ENCODE peak calls at places on chromosomes 12 and 14, in eight cellular contexts. R, U, V, Y, L, E, X and J are unnamed samples.

GRCh38 chr14:61547186-61548121 is 147.9 kb upstream of the HIF1A start:
- DNase-seq in U (no peak), L (peak), Y (peak), X (no peak), E (peak), V (peak), R (no peak), J (peak)

GRCh38 chr12:104964167-104964566 is 6.1 kb upstream of the SLC41A2 start:
- DNase-seq in V (no peak), X (no peak), U (no peak), E (no peak), Y (no peak), L (no peak), R (no peak), J (no peak)

GRCh38 chr12:10276774-10277173 is 30.9 kb upstream of the KLRD1 start:
- DNase-seq in E (no peak), X (no peak), L (no peak), U (no peak), V (no peak), R (no peak), Y (peak), J (no peak)

GRCh38 chr14:43003845-43004244 is 1397.2 kb downstream of the LRFN5 start:
- DNase-seq in R (no peak), U (no peak), V (no peak), L (peak), Y (peak), E (no peak), X (no peak), J (peak)

GRCh38 chr12:99332936-99333591 is 314.5 kb upstream of the GARIN6 start:
- DNase-seq in Y (no peak), L (no peak), V (no peak), R (no peak), E (no peak), X (no peak), U (no peak), J (no peak)

GRCh38 chr12:25585021-25585523 is 32.0 kb upstream of the LMNTD1 start:
- DNase-seq in R (no peak), X (no peak), L (peak), Y (peak), V (no peak), U (no peak), E (peak), J (peak)

GRCh38 chr12:122491991-122492390 is 8.7 kb downstream of the ZCCHC8 start:
- DNase-seq in R (no peak), X (no peak), U (no peak), V (no peak), E (no peak), Y (no peak), L (no peak), J (no peak)

GRCh38 chr12:120282229-120282628 is 9.5 kb downstream of the RNU4-2 start:
- DNase-seq in V (no peak), R (no peak), X (no peak), E (no peak), L (no peak), U (no peak), Y (no peak), J (no peak)

GRCh38 chr12:106299193-106299794 is 3.2 kb upstream of the TCP11L2 start:
- DNase-seq in E (no peak), L (peak), U (no peak), X (no peak), Y (peak), V (no peak), R (no peak), J (peak)
- H3K4me3 ChIP-seq in E (no peak), L (no peak), U (no peak), X (no peak), Y (no peak), V (no peak), R (no peak), J (no peak)

GRCh38 chr14:104084251-104085002 is 1.1 kb upstream of the ASPG start:
- DNase-seq in R (no peak), E (no peak), Y (no peak), V (no peak), U (no peak), X (no peak), L (no peak), J (no peak)

GRCh38 chr14:104086210-104086660 is 735 bp downstream of the ASPG start:
- DNase-seq in R (peak), X (no peak), U (no peak), Y (no peak), L (no peak), V (no peak), E (no peak), J (no peak)

GRCh38 chr14:104086661-104087461 is 1.4 kb downstream of the ASPG start:
- DNase-seq in Y (no peak), R (peak), E (no peak), V (no peak), U (no peak), X (peak), L (no peak), J (no peak)

GRCh38 chr14:104085032-104085888 is at the start of gene ASPG:
- DNase-seq in V (no peak), E (no peak), X (no peak), Y (no peak), R (peak), L (no peak), U (no peak), J (no peak)

DNA sequence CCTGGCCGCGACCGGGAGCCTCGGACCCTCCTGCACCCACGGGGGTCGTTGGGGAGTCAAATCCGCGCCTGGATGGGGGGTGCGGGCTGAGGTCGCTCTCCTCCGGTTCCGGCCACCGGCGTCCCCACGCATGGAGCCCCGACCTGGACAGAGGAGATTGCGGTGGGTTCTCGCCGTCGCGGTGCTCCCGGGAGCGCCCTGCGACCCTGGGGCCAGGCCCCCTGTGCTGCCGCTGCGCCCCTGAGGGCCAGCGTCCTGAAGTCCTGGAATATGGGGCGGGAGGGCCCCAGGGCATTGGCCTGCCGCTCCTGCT is 345 bp downstream of the ASPG start:
- DNase-seq in E (no peak), U (no peak), X (no peak), V (no peak), R (no peak), L (no peak), Y (no peak), J (no peak)
- H3K4me3 ChIP-seq in E (no peak), U (no peak), X (peak), V (no peak), R (no peak), L (no peak), Y (no peak), J (no peak)

GRCh38 chr14:75522919-75523318 is 650 bp downstream of the BATF start:
- DNase-seq in Y (no peak), R (no peak), E (no peak), L (no peak), U (no peak), V (no peak), X (no peak), J (no peak)

GRCh38 chr14:75521415-75522199 is 662 bp upstream of the BATF start:
- DNase-seq in Y (no peak), R (no peak), U (no peak), L (no peak), E (no peak), X (no peak), V (no peak), J (peak)

GRCh38 chr14:75522224-75522764 is at the start of gene BATF:
- DNase-seq in R (no peak), V (no peak), E (no peak), L (peak), Y (no peak), U (peak), X (no peak), J (no peak)

GRCh38 chr14:75525969-75526368 is 3.7 kb downstream of the BATF start:
- DNase-seq in V (no peak), U (no peak), R (no peak), E (no peak), Y (no peak), L (no peak), X (no peak), J (no peak)

DNA sequence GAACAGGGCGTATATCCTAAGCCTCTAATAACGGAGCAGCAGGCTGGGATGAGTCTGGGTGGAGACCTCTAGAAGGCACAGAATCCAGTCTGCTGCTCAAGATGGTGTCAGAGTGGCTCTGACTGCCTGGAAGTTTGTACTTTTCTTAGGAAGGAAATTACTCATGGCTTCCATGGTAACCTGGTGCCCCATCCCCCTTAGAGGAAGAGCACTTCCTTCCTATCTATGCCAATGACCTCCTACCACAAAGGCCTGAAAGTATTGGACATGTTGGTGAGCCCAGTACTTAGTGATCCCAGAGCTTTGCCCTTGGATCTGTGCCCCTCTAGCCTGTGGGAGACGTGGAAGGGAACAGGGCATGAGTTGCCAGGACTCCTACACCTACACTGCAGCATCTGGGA is 1.5 kb downstream of the BATF start:
- DNase-seq in U (no peak), Y (peak), V (no peak), R (no peak), X (no peak), E (no peak), L (peak), J (peak)
- H3K4me3 ChIP-seq in U (peak), Y (no peak), V (no peak), R (no peak), X (peak), E (no peak), L (no peak), J (no peak)

GRCh38 chr12:119181944-119182343 is 3.2 kb downstream of the HSPB8 start:
- DNase-seq in V (no peak), L (no peak), E (no peak), X (no peak), U (no peak), R (no peak), Y (no peak), J (no peak)
- H3K4me3 ChIP-seq in V (no peak), L (no peak), E (no peak), X (peak), U (no peak), R (no peak), Y (no peak), J (no peak)

DNA sequence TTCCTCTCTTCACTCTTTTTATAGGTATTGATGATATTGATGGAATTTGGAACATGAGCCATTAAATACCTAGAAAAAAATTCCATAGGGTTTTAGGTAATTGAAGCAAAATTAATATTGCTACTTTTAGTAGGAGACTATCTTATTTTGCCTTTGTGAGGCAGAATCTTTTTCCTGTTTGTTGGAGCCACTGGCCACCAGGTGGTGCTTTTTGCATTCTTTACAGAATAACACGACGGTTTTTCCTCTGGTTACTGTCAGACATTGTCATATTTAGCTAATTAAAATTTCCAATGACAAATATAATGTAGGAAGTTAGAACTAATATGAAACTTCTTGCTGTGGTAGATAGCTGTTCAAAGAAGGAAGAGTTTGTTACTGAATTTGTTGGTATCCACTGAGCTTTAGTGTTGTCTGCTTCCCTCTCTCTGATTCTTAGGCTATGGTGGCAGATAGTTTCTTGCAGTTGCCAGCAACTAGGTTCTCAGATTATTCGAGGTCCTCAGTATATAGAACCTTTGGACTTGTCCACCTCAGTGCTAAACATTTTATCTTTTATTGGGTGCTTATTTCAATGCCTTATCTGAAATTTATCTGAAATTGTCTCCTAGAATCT is 25.7 kb downstream of the RAB21 start:
- DNase-seq in V (no peak), U (no peak), X (peak), L (peak), R (peak), E (peak), Y (peak), J (peak)
- H3K4me3 ChIP-seq in V (no peak), U (no peak), X (no peak), L (no peak), R (no peak), E (no peak), Y (no peak), J (no peak)

GRCh38 chr12:12469386-12469785 is 93.3 kb downstream of the DUSP16 start:
- DNase-seq in R (no peak), V (no peak), U (no peak), X (no peak), E (peak), L (no peak), Y (no peak), J (peak)

GRCh38 chr12:12466157-12466556 is 96.5 kb downstream of the DUSP16 start:
- DNase-seq in V (no peak), X (no peak), E (no peak), Y (no peak), R (no peak), L (no peak), U (no peak), J (no peak)

GRCh38 chr12:12467222-12467621 is 95.4 kb downstream of the DUSP16 start:
- DNase-seq in Y (no peak), R (no peak), E (no peak), L (no peak), V (no peak), X (no peak), U (no peak), J (no peak)

GRCh38 chr12:12468575-12468974 is 94.1 kb downstream of the DUSP16 start:
- DNase-seq in R (no peak), U (no peak), X (no peak), L (no peak), V (no peak), E (no peak), Y (no peak), J (no peak)

GRCh38 chr12:12467701-12468218 is 94.9 kb downstream of the DUSP16 start:
- DNase-seq in X (no peak), L (no peak), R (no peak), Y (no peak), U (no peak), V (no peak), E (no peak), J (no peak)
- H3K4me3 ChIP-seq in X (no peak), L (no peak), R (no peak), Y (no peak), U (no peak), V (no peak), E (no peak), J (no peak)

GRCh38 chr12:109630815-109631214 is 57.2 kb downstream of the MVK start:
- DNase-seq in L (no peak), X (no peak), Y (no peak), E (no peak), R (no peak), U (no peak), V (no peak), J (no peak)
- H3K4me3 ChIP-seq in L (no peak), X (no peak), Y (no peak), E (no peak), R (no peak), U (no peak), V (no peak), J (no peak)